ENCODE peak calls at places on chromosomes 7 and 10, in six cellular contexts. L, Q, X, W, K and U are unnamed samples.

GRCh38 chr7:26369519-26370385 is 78.1 kb downstream of the SNX10 start:
- DNase-seq in Q (no peak), W (peak), K (no peak), X (peak), L (no peak), U (peak)

GRCh38 chr10:111098679-111099437 is 22.0 kb downstream of the ADRA2A start:
- DNase-seq in K (no peak), W (no peak), X (peak), Q (no peak), L (no peak), U (peak)

GRCh38 chr10:128147669-128148068 is 21.4 kb upstream of the MKI67 start:
- DNase-seq in L (no peak), W (no peak), X (no peak), Q (no peak), K (peak), U (no peak)

GRCh38 chr10:24944512-24945255 is 7.7 kb downstream of the PRTFDC1 start:
- DNase-seq in Q (peak), L (no peak), X (no peak), W (peak), K (no peak), U (peak)

GRCh38 chr7:150756858-150757257 is 19.6 kb downstream of the GIMAP5 start:
- DNase-seq in W (no peak), X (peak), K (no peak), L (no peak), Q (no peak), U (no peak)

GRCh38 chr10:21020545-21020944 is 123.4 kb upstream of the NEBL start:
- DNase-seq in X (peak), L (no peak), W (peak), K (no peak), Q (no peak), U (no peak)

GRCh38 chr7:92766461-92767003 is 69.8 kb downstream of the CDK6 start:
- DNase-seq in K (no peak), X (no peak), Q (no peak), W (no peak), L (no peak), U (no peak)

GRCh38 chr10:73589538-73590126 is 1.5 kb downstream of the USP54 start:
- DNase-seq in X (no peak), Q (no peak), W (no peak), K (no peak), L (no peak), U (no peak)

GRCh38 chr10:74293686-74294365 is 142.8 kb downstream of the ADK start:
- DNase-seq in W (no peak), Q (no peak), K (no peak), X (no peak), L (no peak), U (no peak)

GRCh38 chr10:34661580-34661979 is 153.5 kb downstream of the PARD3 start:
- DNase-seq in K (no peak), X (no peak), Q (no peak), W (no peak), L (no peak), U (no peak)

GRCh38 chr10:127911218-127911866 is 4.4 kb downstream of the PTPRE start:
- DNase-seq in K (no peak), X (no peak), L (peak), W (peak), Q (no peak), U (no peak)

GRCh38 chr10:34964166-34964800 is 125.9 kb downstream of the CUL2 start:
- DNase-seq in L (no peak), X (no peak), K (no peak), W (no peak), Q (no peak), U (no peak)

GRCh38 chr10:61835069-61835908 is 66.2 kb upstream of the ARID5B start:
- DNase-seq in K (peak), W (peak), Q (no peak), X (peak), L (no peak), U (peak)

GRCh38 chr10:123999956-124000615 is 93.3 kb downstream of the CHST15 start:
- DNase-seq in L (no peak), W (no peak), Q (no peak), K (no peak), X (no peak), U (peak)

GRCh38 chr7:158111556-158111880 is 476.1 kb downstream of the PTPRN2 start:
- DNase-seq in W (no peak), Q (no peak), X (no peak), K (no peak), L (no peak), U (no peak)

GRCh38 chr10:124290095-124290795 is 128.5 kb downstream of the OAT start:
- DNase-seq in X (no peak), W (peak), L (no peak), K (peak), Q (peak), U (no peak)

GRCh38 chr7:130840599-130840998 is 106.6 kb upstream of the KLF14 start:
- DNase-seq in K (no peak), L (no peak), W (no peak), X (no peak), Q (no peak), U (no peak)

GRCh38 chr7:101532000-101532399 is 97.1 kb downstream of the MYL10 start:
- DNase-seq in L (no peak), X (no peak), K (no peak), W (no peak), Q (no peak), U (no peak)

GRCh38 chr10:122140941-122141623 is 130.0 kb upstream of the BTBD16 start:
- DNase-seq in W (peak), K (peak), X (no peak), Q (peak), L (peak), U (peak)

GRCh38 chr7:76023002-76023401 is 24.8 kb downstream of the STYXL1 start:
- DNase-seq in L (no peak), X (no peak), Q (no peak), K (no peak), W (no peak), U (no peak)